ENCODE peak calls at places on chromosomes 7 and 10, in six cellular contexts. One of them, this sample, is unnamed.

GRCh38 chr10:21831986-21832735 is 171.4 kb downstream of the DNAJC1 start:
- DNase-seq in SK-N-SH: no peak
- DNase-seq in GM12878: no peak
- DNase-seq in H1: no peak
- DNase-seq in HCT116: no peak
- DNase-seq in HepG2: no peak
- DNase-seq in this sample: no peak

GRCh38 chr7:97096037-97096436 is 21.5 kb upstream of the SDHAF3 start:
- DNase-seq in SK-N-SH: no peak
- DNase-seq in GM12878: no peak
- DNase-seq in H1: no peak
- DNase-seq in HCT116: no peak
- DNase-seq in HepG2: no peak
- DNase-seq in this sample: no peak

GRCh38 chr10:79206300-79207095 is 137.7 kb downstream of the ZMIZ1 start:
- DNase-seq in SK-N-SH: no peak
- DNase-seq in GM12878: no peak
- DNase-seq in H1: no peak
- DNase-seq in HCT116: no peak
- DNase-seq in HepG2: no peak
- DNase-seq in this sample: no peak

GRCh38 chr7:22864301-22864700 is 41.7 kb upstream of the TOMM7 start:
- DNase-seq in SK-N-SH: no peak
- DNase-seq in GM12878: no peak
- DNase-seq in H1: no peak
- DNase-seq in HCT116: no peak
- DNase-seq in HepG2: no peak
- DNase-seq in this sample: no peak

GRCh38 chr10:23512355-23513058 is 73.6 kb downstream of the OTUD1 start:
- DNase-seq in SK-N-SH: no peak
- DNase-seq in GM12878: no peak
- DNase-seq in H1: no peak
- DNase-seq in HCT116: peak; percentile 74
- DNase-seq in HepG2: peak; percentile 9
- DNase-seq in this sample: peak; percentile 33

GRCh38 chr7:13532028-13532753 is 457.3 kb downstream of the ETV1 start:
- DNase-seq in SK-N-SH: peak; percentile 1
- DNase-seq in GM12878: no peak
- DNase-seq in H1: no peak
- DNase-seq in HCT116: no peak
- DNase-seq in HepG2: no peak
- DNase-seq in this sample: no peak

GRCh38 chr7:156386097-156386496 is 254.5 kb upstream of the RNF32 start:
- DNase-seq in SK-N-SH: no peak
- DNase-seq in GM12878: no peak
- DNase-seq in H1: peak; percentile 81
- DNase-seq in HCT116: no peak
- DNase-seq in HepG2: peak; percentile 4
- DNase-seq in this sample: peak; percentile 33

GRCh38 chr7:110573862-110574528 is 516.9 kb upstream of the LRRN3 start:
- DNase-seq in SK-N-SH: no peak
- DNase-seq in GM12878: no peak
- DNase-seq in H1: no peak
- DNase-seq in HCT116: peak; percentile 19
- DNase-seq in HepG2: peak; percentile 10
- DNase-seq in this sample: peak; percentile 5

GRCh38 chr7:27172388-27172774 is 1.7 kb downstream of the HOXA10 start:
- DNase-seq in SK-N-SH: no peak
- DNase-seq in GM12878: no peak
- DNase-seq in H1: peak; percentile 49
- DNase-seq in HCT116: no peak
- DNase-seq in HepG2: no peak
- DNase-seq in this sample: no peak

GRCh38 chr10:37434091-37434490 is 308.7 kb downstream of the ANKRD30A start:
- DNase-seq in SK-N-SH: no peak
- DNase-seq in GM12878: no peak
- DNase-seq in H1: no peak
- DNase-seq in HCT116: no peak
- DNase-seq in HepG2: no peak
- DNase-seq in this sample: no peak

GRCh38 chr7:82319674-82320118 is 123.9 kb downstream of the CACNA2D1 start:
- DNase-seq in SK-N-SH: peak; percentile 83
- DNase-seq in GM12878: no peak
- DNase-seq in H1: no peak
- DNase-seq in HCT116: no peak
- DNase-seq in HepG2: no peak
- DNase-seq in this sample: no peak

GRCh38 chr10:74928742-74929191 is 102.4 kb downstream of the KAT6B start:
- DNase-seq in SK-N-SH: no peak
- DNase-seq in GM12878: no peak
- DNase-seq in H1: no peak
- DNase-seq in HCT116: no peak
- DNase-seq in HepG2: no peak
- DNase-seq in this sample: no peak

GRCh38 chr10:17227367-17228080 is 517 bp upstream of the VIM start:
- DNase-seq in SK-N-SH: peak; percentile 50
- DNase-seq in GM12878: peak; percentile 63
- DNase-seq in H1: no peak
- DNase-seq in HCT116: no peak
- DNase-seq in HepG2: no peak
- DNase-seq in this sample: no peak

GRCh38 chr7:155166673-155167370 is 96.7 kb downstream of the HTR5A start:
- DNase-seq in SK-N-SH: no peak
- DNase-seq in GM12878: no peak
- DNase-seq in H1: no peak
- DNase-seq in HCT116: peak; percentile 72
- DNase-seq in HepG2: no peak
- DNase-seq in this sample: peak; percentile 32

GRCh38 chr7:67878808-67879207 is 882.2 kb downstream of the TYW1 start:
- DNase-seq in SK-N-SH: no peak
- DNase-seq in GM12878: no peak
- DNase-seq in H1: no peak
- DNase-seq in HCT116: no peak
- DNase-seq in HepG2: no peak
- DNase-seq in this sample: no peak

GRCh38 chr10:13485623-13486022 is 43.2 kb downstream of the BEND7 start:
- DNase-seq in SK-N-SH: peak; percentile 37
- DNase-seq in GM12878: no peak
- DNase-seq in H1: no peak
- DNase-seq in HCT116: no peak
- DNase-seq in HepG2: no peak
- DNase-seq in this sample: peak; percentile 17

GRCh38 chr7:12490105-12490688 is 80.3 kb upstream of the SCIN start:
- DNase-seq in SK-N-SH: peak; percentile 59
- DNase-seq in GM12878: no peak
- DNase-seq in H1: no peak
- DNase-seq in HCT116: peak; percentile 29
- DNase-seq in HepG2: peak; percentile 5
- DNase-seq in this sample: peak; percentile 32

GRCh38 chr10:14553434-14553833 is 221.3 kb downstream of the FAM107B start:
- DNase-seq in SK-N-SH: no peak
- DNase-seq in GM12878: no peak
- DNase-seq in H1: no peak
- DNase-seq in HCT116: no peak
- DNase-seq in HepG2: peak; percentile 40
- DNase-seq in this sample: no peak

GRCh38 chr10:50254479-50254878 is 3.2 kb upstream of the ASAH2 start:
- DNase-seq in SK-N-SH: no peak
- DNase-seq in GM12878: no peak
- DNase-seq in H1: no peak
- DNase-seq in HCT116: no peak
- DNase-seq in HepG2: no peak
- DNase-seq in this sample: no peak

GRCh38 chr10:62992145-62992721 is 140.9 kb upstream of the NRBF2 start:
- DNase-seq in SK-N-SH: no peak
- DNase-seq in GM12878: peak; percentile 40
- DNase-seq in H1: no peak
- DNase-seq in HCT116: no peak
- DNase-seq in HepG2: no peak
- DNase-seq in this sample: no peak

GRCh38 chr10:22911889-22912762 is 15.7 kb upstream of the ARMC3 start:
- DNase-seq in SK-N-SH: peak; percentile 53
- DNase-seq in GM12878: no peak
- DNase-seq in H1: no peak
- DNase-seq in HCT116: no peak
- DNase-seq in HepG2: peak; percentile 56
- DNase-seq in this sample: no peak

GRCh38 chr10:116730464-116731260 is 11.7 kb downstream of the HSPA12A start:
- DNase-seq in SK-N-SH: no peak
- DNase-seq in GM12878: no peak
- DNase-seq in H1: no peak
- DNase-seq in HCT116: no peak
- DNase-seq in HepG2: no peak
- DNase-seq in this sample: no peak

GRCh38 chr7:143244321-143244720 is 18.9 kb upstream of the GSTK1 start:
- DNase-seq in SK-N-SH: no peak
- DNase-seq in GM12878: no peak
- DNase-seq in H1: no peak
- DNase-seq in HCT116: no peak
- DNase-seq in HepG2: no peak
- DNase-seq in this sample: no peak

GRCh38 chr10:85147346-85148250 is 819.2 kb downstream of the CCSER2 start:
- DNase-seq in SK-N-SH: no peak
- DNase-seq in GM12878: no peak
- DNase-seq in H1: no peak
- DNase-seq in HCT116: no peak
- DNase-seq in HepG2: no peak
- DNase-seq in this sample: no peak

GRCh38 chr10:101777857-101778145 is 1.9 kb upstream of the FGF8 start:
- DNase-seq in SK-N-SH: peak; percentile 21
- DNase-seq in GM12878: no peak
- DNase-seq in H1: no peak
- DNase-seq in HCT116: no peak
- DNase-seq in HepG2: no peak
- DNase-seq in this sample: no peak

GRCh38 chr7:75048435-75049379 is 24.9 kb downstream of the RCC1L start:
- DNase-seq in SK-N-SH: no peak
- DNase-seq in GM12878: no peak
- DNase-seq in H1: no peak
- DNase-seq in HCT116: no peak
- DNase-seq in HepG2: no peak
- DNase-seq in this sample: no peak

GRCh38 chr7:21753071-21753470 is 192.6 kb downstream of the CDCA7L start:
- DNase-seq in SK-N-SH: no peak
- DNase-seq in GM12878: no peak
- DNase-seq in H1: no peak
- DNase-seq in HCT116: no peak
- DNase-seq in HepG2: no peak
- DNase-seq in this sample: no peak

GRCh38 chr10:69087600-69088470 is at the start of gene SRGN:
- DNase-seq in SK-N-SH: no peak
- DNase-seq in GM12878: peak; percentile 97
- DNase-seq in H1: no peak
- DNase-seq in HCT116: no peak
- DNase-seq in HepG2: no peak
- DNase-seq in this sample: peak; percentile 79

GRCh38 chr7:99881370-99881769 is 4.5 kb upstream of the OR2AE1 start:
- DNase-seq in SK-N-SH: no peak
- DNase-seq in GM12878: no peak
- DNase-seq in H1: no peak
- DNase-seq in HCT116: no peak
- DNase-seq in HepG2: no peak
- DNase-seq in this sample: peak; percentile 34

GRCh38 chr7:80387634-80388033 is 124.2 kb downstream of the GNAT3 start:
- DNase-seq in SK-N-SH: peak; percentile 64
- DNase-seq in GM12878: no peak
- DNase-seq in H1: no peak
- DNase-seq in HCT116: no peak
- DNase-seq in HepG2: no peak
- DNase-seq in this sample: no peak

GRCh38 chr10:114694735-114695134 is 36.7 kb upstream of the ABLIM1 start:
- DNase-seq in SK-N-SH: peak; percentile 41
- DNase-seq in GM12878: no peak
- DNase-seq in H1: peak; percentile 81
- DNase-seq in HCT116: peak; percentile 61
- DNase-seq in HepG2: peak; percentile 35
- DNase-seq in this sample: peak; percentile 38

GRCh38 chr10:114694062-114694461 is 36.0 kb upstream of the ABLIM1 start:
- DNase-seq in SK-N-SH: no peak
- DNase-seq in GM12878: no peak
- DNase-seq in H1: no peak
- DNase-seq in HCT116: no peak
- DNase-seq in HepG2: no peak
- DNase-seq in this sample: no peak

GRCh38 chr10:114691442-114691941 is 33.4 kb upstream of the ABLIM1 start:
- DNase-seq in SK-N-SH: no peak
- DNase-seq in GM12878: no peak
- DNase-seq in H1: no peak
- DNase-seq in HCT116: no peak
- DNase-seq in HepG2: peak; percentile 28
- DNase-seq in this sample: no peak

GRCh38 chr10:114698271-114699185 is 40.5 kb upstream of the ABLIM1 start:
- DNase-seq in SK-N-SH: no peak
- DNase-seq in GM12878: no peak
- DNase-seq in H1: no peak
- DNase-seq in HCT116: no peak
- DNase-seq in HepG2: no peak
- DNase-seq in this sample: no peak

GRCh38 chr10:114697061-114697598 is 39.1 kb upstream of the ABLIM1 start:
- DNase-seq in SK-N-SH: no peak
- DNase-seq in GM12878: no peak
- DNase-seq in H1: no peak
- DNase-seq in HCT116: no peak
- DNase-seq in HepG2: no peak
- DNase-seq in this sample: no peak
- TF ChIP-seq YY1 in SK-N-SH: no peak
- TF ChIP-seq YY1 in GM12878: no peak
- TF ChIP-seq YY1 in H1: no peak
- TF ChIP-seq YY1 in HCT116: no peak
- TF ChIP-seq YY1 in HepG2: no peak
- TF ChIP-seq YY1 in this sample: no peak

GRCh38 chr10:52502237-52502636 is 188.2 kb downstream of the DKK1 start:
- DNase-seq in SK-N-SH: no peak
- DNase-seq in GM12878: no peak
- DNase-seq in H1: no peak
- DNase-seq in HCT116: no peak
- DNase-seq in HepG2: no peak
- DNase-seq in this sample: no peak

GRCh38 chr10:52499281-52499680 is 185.2 kb downstream of the DKK1 start:
- DNase-seq in SK-N-SH: no peak
- DNase-seq in GM12878: no peak
- DNase-seq in H1: no peak
- DNase-seq in HCT116: no peak
- DNase-seq in HepG2: no peak
- DNase-seq in this sample: no peak
- H2AFZ ChIP-seq in SK-N-SH: no peak overlapping the region
- H2AFZ ChIP-seq in GM12878: no peak overlapping the region
- H2AFZ ChIP-seq in H1: no peak overlapping the region
- H2AFZ ChIP-seq in HCT116: no peak overlapping the region
- H2AFZ ChIP-seq in HepG2: no peak overlapping the region
- H2AFZ ChIP-seq in this sample: no peak overlapping the region

GRCh38 chr7:136074840-136075239 is 97.7 kb upstream of the MTPN start:
- DNase-seq in SK-N-SH: peak; percentile 31
- DNase-seq in GM12878: no peak
- DNase-seq in H1: no peak
- DNase-seq in HCT116: no peak
- DNase-seq in HepG2: no peak
- DNase-seq in this sample: no peak
- TF ChIP-seq YY1 in SK-N-SH: no peak
- TF ChIP-seq YY1 in GM12878: no peak
- TF ChIP-seq YY1 in H1: no peak
- TF ChIP-seq YY1 in HCT116: no peak
- TF ChIP-seq YY1 in HepG2: no peak
- TF ChIP-seq YY1 in this sample: no peak

GRCh38 chr10:110378019-110378418 is 73.3 kb upstream of the SMNDC1 start:
- DNase-seq in SK-N-SH: no peak
- DNase-seq in GM12878: no peak
- DNase-seq in H1: no peak
- DNase-seq in HCT116: no peak
- DNase-seq in HepG2: no peak
- DNase-seq in this sample: no peak
- H2AFZ ChIP-seq in SK-N-SH: no peak overlapping the region
- H2AFZ ChIP-seq in GM12878: no peak overlapping the region
- H2AFZ ChIP-seq in H1: no peak overlapping the region
- H2AFZ ChIP-seq in HCT116: no peak overlapping the region
- H2AFZ ChIP-seq in HepG2: no peak overlapping the region
- H2AFZ ChIP-seq in this sample: no peak overlapping the region